ENCODE peak calls at places on chromosomes 1 and 21, in six cellular contexts. D, I, Z, H, S and C are unnamed samples. For H3K9me3, the result is how much of the 10 kb centered on the place peaks cover.

GRCh38 chr1:193747579-193747978 is 561.2 kb upstream of the B3GALT2 start:
- DNase-seq in Z (no peak), D (no peak), H (peak), I (no peak), S (no peak), C (no peak)

GRCh38 chr1:108044318-108044717 is 79.3 kb upstream of the VAV3 start:
- DNase-seq in S (no peak), H (no peak), D (no peak), Z (no peak), I (no peak), C (no peak)

GRCh38 chr1:153957744-153958110 is 685 bp downstream of the CRTC2 start:
- DNase-seq in S (no peak), I (peak), Z (peak), D (no peak), H (peak), C (peak)

GRCh38 chr1:30083800-30084464 is 639.5 kb downstream of the MATN1 start:
- DNase-seq in I (no peak), H (peak), D (peak), S (no peak), Z (no peak), C (no peak)

GRCh38 chr1:31617917-31618746 is 643 bp downstream of the HCRTR1 start:
- DNase-seq in Z (peak), H (peak), I (no peak), S (peak), D (peak), C (peak)

GRCh38 chr21:34836103-34836932 is 167.5 kb downstream of the CLIC6 start:
- DNase-seq in Z (no peak), H (peak), S (peak), I (no peak), D (peak), C (no peak)

GRCh38 chr1:215160351-215160750 is 77.8 kb downstream of the KCNK2 start:
- DNase-seq in D (no peak), S (no peak), I (no peak), H (no peak), Z (no peak), C (no peak)

GRCh38 chr1:167409183-167409582 is 109.1 kb downstream of the CD247 start:
- DNase-seq in Z (no peak), S (no peak), I (no peak), D (no peak), H (no peak), C (no peak)

GRCh38 chr1:37478451-37478871 is 4.1 kb downstream of the ZC3H12A start:
- DNase-seq in H (no peak), I (peak), Z (no peak), S (no peak), D (peak), C (no peak)

GRCh38 chr21:44507673-44508425 is 32.1 kb downstream of the KRTAP10-1 start:
- DNase-seq in H (no peak), S (no peak), Z (no peak), D (no peak), I (no peak), C (no peak)

GRCh38 chr1:67722292-67722944 is 37.4 kb downstream of the GADD45A start:
- DNase-seq in D (no peak), S (no peak), H (no peak), I (no peak), Z (no peak), C (no peak)

GRCh38 chr1:234647245-234647644 is 37.3 kb upstream of the IRF2BP2 start:
- DNase-seq in S (no peak), H (no peak), Z (peak), I (no peak), D (no peak), C (no peak)

GRCh38 chr1:199264911-199265310 is 626.1 kb downstream of the PTPRC start:
- DNase-seq in I (no peak), Z (no peak), H (no peak), D (no peak), S (no peak), C (no peak)

GRCh38 chr1:210372491-210372890 is 43.8 kb downstream of the HHAT start:
- DNase-seq in Z (no peak), I (no peak), S (no peak), D (no peak), H (no peak), C (no peak)

GRCh38 chr21:36456714-36457399 is 23.1 kb downstream of the CLDN14 start:
- DNase-seq in D (no peak), S (no peak), I (no peak), H (no peak), Z (no peak), C (no peak)

GRCh38 chr1:45430486-45430885 is 60.5 kb downstream of the TESK2 start:
- DNase-seq in I (no peak), Z (no peak), D (no peak), S (no peak), H (no peak), C (peak)

GRCh38 chr1:100400332-100400933 is 48.1 kb downstream of the CDC14A start:
- DNase-seq in I (peak), H (no peak), S (no peak), D (no peak), Z (peak), C (peak)

GRCh38 chr1:193069748-193070394 is 10.5 kb downstream of the RO60 start:
- DNase-seq in Z (no peak), D (no peak), S (no peak), H (peak), I (no peak), C (no peak)

GRCh38 chr1:108708726-108709660 is 3.7 kb upstream of the FNDC7 start:
- DNase-seq in I (peak), Z (peak), H (peak), S (no peak), D (no peak), C (no peak)

GRCh38 chr1:183483224-183483623 is 10.9 kb downstream of the SMG7 start:
- DNase-seq in H (no peak), I (no peak), Z (no peak), D (no peak), S (no peak), C (no peak)

GRCh38 chr1:17799642-17800041 is 44.5 kb downstream of the ACTL8 start:
- DNase-seq in H (no peak), S (no peak), Z (no peak), I (no peak), D (no peak), C (no peak)

GRCh38 chr1:204017032-204017431 is 55.9 kb upstream of the SOX13 start:
- DNase-seq in Z (no peak), I (no peak), S (no peak), D (no peak), H (no peak), C (no peak)

GRCh38 chr21:45670731-45671130 is 27.2 kb downstream of the PCBP3 start:
- DNase-seq in Z (no peak), I (no peak), S (no peak), H (no peak), D (no peak), C (no peak)

GRCh38 chr21:43588957-43589356 is 70.3 kb downstream of the HSF2BP start:
- DNase-seq in H (no peak), Z (no peak), D (peak), I (no peak), S (no peak), C (no peak)

GRCh38 chr1:201990427-201990826 is 8.0 kb downstream of the RNPEP start:
- DNase-seq in I (no peak), H (no peak), S (no peak), D (no peak), Z (peak), C (no peak)

GRCh38 chr21:34567574-34567973 is 47.3 kb downstream of the RCAN1 start:
- DNase-seq in S (no peak), D (no peak), Z (no peak), I (no peak), H (no peak), C (peak)

GRCh38 chr1:179031855-179032513 is 6.3 kb downstream of the FAM20B start:
- DNase-seq in I (no peak), Z (no peak), S (no peak), H (peak), D (no peak), C (no peak)

GRCh38 chr1:13832100-13832499 is 132.1 kb downstream of the PRDM2 start:
- DNase-seq in S (no peak), H (no peak), Z (no peak), I (no peak), D (no peak), C (no peak)

GRCh38 chr1:5466487-5466886 is 525.7 kb downstream of the NPHP4 start:
- DNase-seq in D (no peak), H (no peak), S (no peak), I (no peak), Z (no peak), C (no peak)

GRCh38 chr1:147562819-147563218 is 21.5 kb downstream of the BCL9 start:
- DNase-seq in S (no peak), D (no peak), I (no peak), Z (no peak), H (no peak), C (no peak)

GRCh38 chr1:211305044-211305443 is 21.6 kb upstream of the TRAF5 start:
- DNase-seq in Z (no peak), I (no peak), S (no peak), H (peak), D (no peak), C (no peak)

GRCh38 chr21:35491920-35492678 is 443.0 kb upstream of the RUNX1 start:
- DNase-seq in D (no peak), H (no peak), S (no peak), Z (no peak), I (no peak), C (no peak)

GRCh38 chr1:246035060-246035531 is 472.0 kb downstream of the SMYD3 start:
- DNase-seq in I (no peak), D (no peak), S (no peak), H (no peak), Z (no peak), C (no peak)

GRCh38 chr21:42937960-42938580 is 12.6 kb upstream of the ERVH48-1 start:
- DNase-seq in S (no peak), D (no peak), Z (no peak), I (no peak), H (no peak), C (no peak)

GRCh38 chr21:45871616-45872236 is 109.8 kb upstream of the COL6A1 start:
- DNase-seq in I (no peak), S (peak), D (no peak), H (no peak), Z (no peak), C (peak)

GRCh38 chr1:74467786-74468377 is 44.5 kb downstream of the LRRC53 start:
- DNase-seq in Z (no peak), H (no peak), I (no peak), S (no peak), D (peak), C (no peak)

GRCh38 chr21:42031241-42031640 is 21.1 kb upstream of the ZBTB21 start:
- DNase-seq in I (no peak), S (no peak), D (no peak), H (no peak), Z (no peak), C (no peak)

GRCh38 chr1:99707535-99708142 is 58.8 kb downstream of the FRRS1 start:
- DNase-seq in S (peak), H (peak), I (peak), Z (peak), D (peak), C (peak)

GRCh38 chr1:61746768-61747167 is 4.5 kb downstream of the PATJ start:
- DNase-seq in I (no peak), H (no peak), Z (no peak), D (peak), S (no peak), C (no peak)

GRCh38 chr1:218686258-218686657 is 341.1 kb downstream of the TGFB2 start:
- DNase-seq in Z (no peak), H (no peak), S (no peak), I (no peak), D (no peak), C (no peak)

DNA sequence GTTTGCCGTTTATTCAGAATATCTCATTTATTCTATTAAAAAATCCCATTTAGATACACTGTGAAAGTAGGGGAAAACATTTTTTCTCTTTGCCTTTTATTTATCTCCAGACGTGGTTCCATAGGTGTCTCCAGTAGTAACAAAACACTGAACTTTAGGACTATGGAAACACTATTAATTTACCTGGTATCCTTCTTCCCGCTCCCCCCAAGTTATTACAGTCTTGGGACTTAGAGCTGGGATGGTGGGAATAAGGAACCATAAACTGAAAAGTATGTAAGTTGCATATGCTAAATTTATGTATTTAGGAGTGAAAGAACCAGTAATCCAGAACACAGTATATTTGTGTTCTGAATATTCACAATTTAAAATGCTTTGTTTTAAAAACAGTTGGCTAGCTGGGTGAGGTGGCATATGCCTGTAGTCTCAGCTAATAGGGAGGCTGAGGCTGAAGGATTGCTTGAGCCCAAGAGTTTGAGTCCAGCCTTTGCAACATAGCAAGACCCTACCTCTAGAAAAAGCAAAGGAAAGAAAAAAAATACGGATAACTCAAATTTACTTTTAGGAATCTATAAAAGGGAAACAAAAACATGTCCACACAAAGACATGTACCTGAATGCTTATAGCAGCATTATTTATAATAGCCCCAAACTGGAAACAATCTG is 3.1 kb downstream of the DNAJB4 start:
- DNase-seq in D (no peak), S (no peak), I (no peak), Z (no peak), H (no peak), C (no peak)
- H3K4me3 ChIP-seq in D (no peak), S (peak), I (no peak), Z (no peak), H (peak), C (peak)

GRCh38 chr1:11355594-11356467 is 82.8 kb downstream of the UBIAD1 start:
- DNase-seq in D (no peak), Z (no peak), I (no peak), H (no peak), S (no peak), C (no peak)

GRCh38 chr1:11357291-11357690 is 84.3 kb downstream of the UBIAD1 start:
- DNase-seq in Z (no peak), S (no peak), I (no peak), H (no peak), D (no peak), C (no peak)

GRCh38 chr1:11354893-11355593 is 82.0 kb downstream of the UBIAD1 start:
- DNase-seq in Z (no peak), D (no peak), I (no peak), H (no peak), S (no peak), C (no peak)

GRCh38 chr1:11350265-11350664 is 77.3 kb downstream of the UBIAD1 start:
- DNase-seq in H (no peak), D (no peak), S (no peak), Z (peak), I (no peak), C (no peak)

GRCh38 chr1:11352058-11352715 is 79.2 kb downstream of the UBIAD1 start:
- DNase-seq in D (no peak), H (no peak), I (no peak), S (no peak), Z (no peak), C (no peak)
- H3K9me3 ChIP-seq in D (under half), H (under half), I (under half), S (under half), Z (under half), C (under half)

GRCh38 chr1:90537606-90538362 is 179.3 kb downstream of the BARHL2 start:
- DNase-seq in I (no peak), D (no peak), Z (no peak), S (no peak), H (no peak), C (no peak)

GRCh38 chr1:90534669-90535379 is 182.3 kb downstream of the BARHL2 start:
- DNase-seq in I (no peak), S (no peak), H (no peak), Z (no peak), D (no peak), C (no peak)

GRCh38 chr1:90534116-90534515 is 183.0 kb downstream of the BARHL2 start:
- DNase-seq in S (no peak), D (no peak), Z (no peak), H (no peak), I (no peak), C (no peak)
- H3K4me3 ChIP-seq in S (no peak), D (no peak), Z (no peak), H (no peak), I (no peak), C (no peak)

GRCh38 chr1:248316796-248317195 is 7.6 kb downstream of the OR2M7 start:
- DNase-seq in I (no peak), Z (no peak), H (no peak), D (no peak), S (no peak), C (no peak)
- H3K9me3 ChIP-seq in I (under half), Z (under half), H (under half), D (under half), S (under half), C (under half)

GRCh38 chr1:92485374-92486250 is 1.1 kb downstream of the GFI1 start:
- DNase-seq in H (peak), D (peak), I (peak), S (peak), Z (peak), C (peak)

GRCh38 chr1:92488832-92489231 is 2.1 kb upstream of the GFI1 start:
- DNase-seq in D (no peak), H (no peak), S (no peak), Z (no peak), I (no peak), C (no peak)

GRCh38 chr1:92488416-92488815 is 1.7 kb upstream of the GFI1 start:
- DNase-seq in I (no peak), D (no peak), Z (no peak), H (no peak), S (no peak), C (no peak)

GRCh38 chr1:92486251-92487077 is at the start of gene GFI1:
- DNase-seq in I (peak), S (peak), H (peak), D (peak), Z (peak), C (peak)

GRCh38 chr1:92487078-92487605 is 417 bp upstream of the GFI1 start:
- DNase-seq in S (no peak), I (no peak), Z (no peak), D (no peak), H (no peak), C (no peak)
- H3K4me3 ChIP-seq in S (peak), I (no peak), Z (peak), D (no peak), H (no peak), C (peak)

GRCh38 chr1:1846386-1846918 is 44.4 kb downstream of the GNB1 start:
- DNase-seq in H (no peak), Z (no peak), I (no peak), D (no peak), S (no peak), C (no peak)

GRCh38 chr1:1842360-1843146 is 48.3 kb downstream of the GNB1 start:
- DNase-seq in S (no peak), I (no peak), H (no peak), Z (no peak), D (no peak), C (no peak)

GRCh38 chr1:1841575-1841991 is 49.3 kb downstream of the GNB1 start:
- DNase-seq in Z (no peak), S (no peak), I (no peak), H (no peak), D (no peak), C (no peak)

GRCh38 chr1:1847501-1848289 is 43.2 kb downstream of the GNB1 start:
- DNase-seq in S (no peak), Z (no peak), I (no peak), H (no peak), D (no peak), C (no peak)

GRCh38 chr1:1847061-1847460 is 43.8 kb downstream of the GNB1 start:
- DNase-seq in S (no peak), D (peak), H (no peak), I (no peak), Z (peak), C (no peak)
- H3K9me3 ChIP-seq in S (under half), D (under half), H (under half), I (under half), Z (under half), C (under half)

DNA sequence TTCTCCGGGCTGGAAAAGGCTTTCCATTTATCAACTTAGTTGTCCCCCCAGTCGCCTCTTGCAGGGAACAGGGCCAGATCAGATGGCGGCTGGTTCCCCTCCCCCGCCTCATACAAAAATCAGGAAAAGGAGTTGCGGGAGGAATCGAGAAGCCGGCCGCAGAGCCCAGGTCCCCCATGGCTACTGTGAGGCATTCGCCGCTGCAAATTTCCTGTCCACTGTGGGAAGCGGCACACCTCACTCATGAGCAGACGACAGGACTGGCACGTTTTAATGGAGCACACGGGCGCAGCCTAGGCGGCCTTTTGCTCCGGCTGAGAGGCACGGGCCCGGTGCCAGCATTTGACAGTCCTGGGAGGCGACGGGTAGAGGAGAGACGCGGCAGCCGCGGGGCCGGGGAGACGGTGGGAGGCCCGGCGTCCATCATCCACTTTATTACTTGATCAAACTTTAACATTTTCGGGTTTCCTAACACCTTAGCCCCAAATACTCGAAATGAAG is 1.1 kb downstream of the GNG4 start:
- DNase-seq in D (peak), S (no peak), I (no peak), H (no peak), Z (peak), C (peak)
- H3K4me3 ChIP-seq in D (peak), S (peak), I (no peak), H (no peak), Z (peak), C (no peak)

GRCh38 chr1:164296172-164296571 is 262.8 kb upstream of the PBX1 start:
- DNase-seq in S (peak), H (no peak), Z (no peak), D (no peak), I (no peak), C (no peak)
- H3K9me3 ChIP-seq in S (under half), H (under half), Z (under half), D (under half), I (under half), C (under half)

DNA sequence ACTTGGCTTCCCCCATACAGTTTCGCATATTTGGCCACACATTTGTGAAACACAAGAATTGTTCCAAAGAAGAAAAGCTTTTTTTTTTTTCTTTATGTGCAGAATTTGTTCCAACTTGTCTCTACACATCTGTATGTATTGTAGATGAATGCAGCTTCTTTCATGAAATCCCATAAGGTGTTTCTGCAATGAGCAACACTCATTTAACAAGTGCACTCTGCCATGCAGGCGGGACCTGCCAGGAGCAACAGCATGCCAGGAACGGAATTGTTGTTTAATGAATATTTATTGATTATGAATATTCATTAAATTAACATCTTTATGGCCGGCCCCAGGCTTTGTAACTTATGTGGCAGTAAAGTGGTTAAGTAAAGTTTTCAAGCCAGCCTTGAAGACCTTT is 1075.0 kb downstream of the TTLL7 start:
- DNase-seq in Z (no peak), I (no peak), D (no peak), H (no peak), S (no peak), C (no peak)
- H3K4me3 ChIP-seq in Z (no peak), I (no peak), D (no peak), H (no peak), S (no peak), C (no peak)